ENCODE peak calls at places on chromosomes 11 and 22, in five cellular contexts. Y is vagina, A is thyroid gland, M is body of pancreas, L is prostate gland. U is an unnamed sample.

GRCh38 chr22:45717787-45718186 is 46.2 kb downstream of the ATXN10 start:
- DNase-seq in Y (no peak), L (no peak), M (no peak), A (no peak), U (no peak)

GRCh38 chr22:46678785-46679700 is 58.9 kb downstream of the GRAMD4 start:
- DNase-seq in M (no peak), Y (no peak), A (no peak), L (no peak), U (no peak)

GRCh38 chr11:34512810-34513673 is 552 bp downstream of the ELF5 start:
- DNase-seq in Y (no peak), M (peak), A (peak), L (peak), U (peak)

GRCh38 chr11:32154275-32154674 is 63.4 kb downstream of the RCN1 start:
- DNase-seq in L (no peak), Y (no peak), M (no peak), A (no peak), U (no peak)

GRCh38 chr11:68338041-68338800 is 25.8 kb downstream of the LRP5 start:
- DNase-seq in L (no peak), M (no peak), A (no peak), Y (no peak), U (no peak)

GRCh38 chr22:46043816-46044717 is 67.1 kb upstream of the WNT7B start:
- DNase-seq in M (peak), L (peak), A (no peak), Y (no peak), U (no peak)

GRCh38 chr11:115581871-115582639 is 77.8 kb upstream of the CADM1 start:
- DNase-seq in M (no peak), L (no peak), A (peak), Y (no peak), U (no peak)

GRCh38 chr11:121456816-121457431 is 4.2 kb upstream of the SORL1-AS1 start:
- DNase-seq in M (no peak), A (peak), L (no peak), Y (no peak), U (no peak)

GRCh38 chr22:39129746-39130145 is 22.7 kb downstream of the CBX7 start:
- DNase-seq in M (no peak), Y (no peak), L (no peak), A (no peak), U (no peak)

GRCh38 chr11:111378773-111379499 is at the start of gene POU2AF1:
- DNase-seq in A (peak), L (no peak), Y (no peak), M (no peak), U (no peak)

GRCh38 chr22:40509401-40510134 is 127.0 kb downstream of the MRTFA start:
- DNase-seq in L (no peak), Y (no peak), A (peak), M (peak), U (no peak)

GRCh38 chr11:74671520-74672196 is 59.6 kb downstream of the CHRDL2 start:
- DNase-seq in M (no peak), A (no peak), Y (no peak), L (no peak), U (no peak)

GRCh38 chr11:76589945-76590630 is 80.5 kb downstream of the LRRC32 start:
- DNase-seq in A (no peak), M (no peak), Y (no peak), L (no peak), U (no peak)

GRCh38 chr11:76769071-76769560 is 14.0 kb upstream of the TSKU start:
- DNase-seq in Y (no peak), M (no peak), A (peak), L (no peak), U (no peak)

GRCh38 chr11:45187375-45187774 is 40.9 kb downstream of the PRDM11 start:
- DNase-seq in M (no peak), L (no peak), Y (no peak), A (no peak), U (no peak)

GRCh38 chr11:79417069-79417920 is 23.5 kb downstream of the TENM4 start:
- DNase-seq in A (no peak), M (no peak), L (no peak), Y (no peak), U (no peak)

GRCh38 chr11:44658451-44658850 is 68.3 kb upstream of the TSPAN18 start:
- DNase-seq in M (no peak), L (no peak), Y (no peak), A (no peak), U (no peak)

GRCh38 chr22:21074092-21074715 is 28.5 kb downstream of the LRRC74B start:
- DNase-seq in L (no peak), A (no peak), M (no peak), Y (no peak), U (peak)

GRCh38 chr22:36797988-36798670 is 18.7 kb downstream of the PVALB start:
- DNase-seq in Y (no peak), A (no peak), M (no peak), L (no peak), U (no peak)

GRCh38 chr22:35299717-35300497 is at the start of gene TOM1:
- DNase-seq in A (peak), Y (no peak), L (peak), M (peak), U (peak)
- TF ChIP-seq POLR2A in A (peak), Y (peak), L (peak), M (peak), U (peak)

GRCh38 chr22:29190915-29191314 is 14.8 kb upstream of the EMID1 start:
- DNase-seq in M (no peak), L (no peak), A (no peak), Y (no peak), U (no peak)
- TF ChIP-seq POLR2A in M (no peak), L (no peak), A (no peak), Y (no peak), U (no peak)

DNA sequence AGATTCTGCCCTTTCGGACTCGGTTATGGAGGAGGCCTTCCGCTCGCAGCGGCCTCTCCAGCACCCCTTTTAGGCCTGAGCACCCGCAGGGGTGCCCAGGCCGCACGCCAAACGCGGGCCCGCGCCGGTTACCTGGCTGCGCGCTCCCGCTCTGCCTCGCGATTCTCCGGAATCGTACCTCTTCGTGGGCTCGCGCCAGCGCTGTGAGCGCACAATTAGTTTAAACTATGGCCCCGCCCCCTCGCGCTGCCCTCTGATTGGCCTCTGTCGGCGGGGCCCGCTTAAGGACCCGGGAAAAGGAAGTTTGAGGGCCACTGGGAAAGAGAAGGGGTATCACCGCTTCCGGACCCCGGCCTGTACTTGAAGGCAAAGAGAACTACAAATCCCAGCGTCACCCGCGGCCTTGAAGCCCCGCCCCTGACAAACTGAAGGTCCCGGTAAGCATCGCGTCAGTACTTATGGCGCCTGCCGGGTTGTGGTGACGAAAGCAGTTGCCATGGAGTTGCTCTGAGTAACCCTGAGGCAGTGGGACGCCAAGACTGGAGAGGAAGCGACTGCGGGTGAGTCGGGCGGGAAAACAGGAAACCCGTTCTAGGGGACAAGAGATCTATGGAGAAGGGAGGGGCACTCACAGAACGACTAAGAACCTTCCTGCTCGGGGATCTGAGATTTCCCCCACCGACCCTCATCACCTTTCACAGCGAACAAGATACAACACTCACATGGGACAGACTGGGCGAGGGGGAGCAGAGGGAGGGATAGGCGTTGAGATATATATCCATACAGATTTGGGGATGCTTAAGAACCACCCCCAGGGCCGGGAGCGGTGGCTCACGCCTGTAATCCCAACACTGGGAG is at the start of the genes LRRC51 and NUMA1:
- DNase-seq in A (peak), M (peak), Y (peak), L (peak), U (peak)
- TF ChIP-seq POLR2A in A (peak), M (no peak), Y (no peak), L (peak), U (peak)

GRCh38 chr11:207213-208176 is at the start of the genes BET1L and RIC8A:
- DNase-seq in Y (no peak), L (peak), M (peak), A (peak), U (peak)

GRCh38 chr11:209275-210121 is 2.0 kb downstream of the RIC8A start:
- DNase-seq in Y (no peak), M (peak), A (no peak), L (no peak), U (no peak)

GRCh38 chr11:208917-209260 is 1.4 kb downstream of the RIC8A start:
- DNase-seq in A (no peak), L (no peak), Y (no peak), M (no peak), U (no peak)

GRCh38 chr11:206516-207212 is 535 bp downstream of the BET1L start:
- DNase-seq in M (peak), Y (no peak), L (no peak), A (peak), U (no peak)

DNA sequence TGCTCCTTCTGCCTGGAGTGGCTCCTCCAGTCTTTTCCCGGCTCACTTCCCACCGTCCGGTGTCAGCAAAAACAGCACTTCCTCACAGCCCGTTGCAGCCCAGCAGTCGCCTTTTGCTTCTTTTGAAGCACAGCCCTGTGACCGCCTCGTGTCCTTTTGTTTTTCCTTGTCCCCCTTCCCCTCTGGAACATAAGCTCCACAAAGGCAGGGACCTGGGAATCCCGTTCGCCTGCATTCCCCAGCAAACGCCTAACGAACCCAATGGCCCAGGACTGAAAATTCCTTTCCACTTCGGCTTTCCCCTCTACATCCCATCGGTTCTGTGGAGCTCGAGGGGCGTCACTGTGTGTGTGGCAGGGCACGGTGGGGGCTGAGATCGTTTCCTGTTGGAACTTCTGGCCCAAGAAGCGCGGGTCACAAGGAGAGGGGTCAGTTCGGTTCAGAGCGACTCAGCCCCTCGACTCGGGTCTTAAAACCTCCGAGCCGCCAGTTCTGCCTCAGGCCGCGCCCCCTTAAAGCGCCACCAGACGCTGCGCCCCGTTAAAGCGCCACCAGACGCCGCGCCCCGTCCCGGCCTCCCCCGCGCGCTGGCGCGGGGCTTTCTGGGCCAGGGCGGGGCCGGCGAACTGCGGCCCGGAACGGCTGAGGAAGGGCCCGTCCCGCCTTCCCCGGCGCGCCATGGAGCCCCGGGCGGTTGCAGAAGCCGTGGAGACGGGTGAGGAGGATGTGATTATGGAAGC is 839 bp downstream of the RIC8A start:
- DNase-seq in M (peak), L (peak), Y (no peak), A (peak), U (peak)
- TF ChIP-seq POLR2A in M (peak), L (peak), Y (no peak), A (peak), U (peak)

GRCh38 chr11:65434057-65434666 is 11.6 kb downstream of the NEAT1 start:
- DNase-seq in A (no peak), Y (no peak), L (peak), M (no peak), U (no peak)

GRCh38 chr11:65435330-65435931 is 12.8 kb downstream of the NEAT1 start:
- DNase-seq in A (no peak), L (peak), M (no peak), Y (no peak), U (no peak)

GRCh38 chr11:65433657-65434056 is 11.1 kb downstream of the NEAT1 start:
- DNase-seq in A (no peak), Y (no peak), M (no peak), L (no peak), U (no peak)

GRCh38 chr11:65435981-65436411 is 13.4 kb downstream of the NEAT1 start:
- DNase-seq in A (peak), Y (no peak), M (peak), L (peak), U (no peak)

DNA sequence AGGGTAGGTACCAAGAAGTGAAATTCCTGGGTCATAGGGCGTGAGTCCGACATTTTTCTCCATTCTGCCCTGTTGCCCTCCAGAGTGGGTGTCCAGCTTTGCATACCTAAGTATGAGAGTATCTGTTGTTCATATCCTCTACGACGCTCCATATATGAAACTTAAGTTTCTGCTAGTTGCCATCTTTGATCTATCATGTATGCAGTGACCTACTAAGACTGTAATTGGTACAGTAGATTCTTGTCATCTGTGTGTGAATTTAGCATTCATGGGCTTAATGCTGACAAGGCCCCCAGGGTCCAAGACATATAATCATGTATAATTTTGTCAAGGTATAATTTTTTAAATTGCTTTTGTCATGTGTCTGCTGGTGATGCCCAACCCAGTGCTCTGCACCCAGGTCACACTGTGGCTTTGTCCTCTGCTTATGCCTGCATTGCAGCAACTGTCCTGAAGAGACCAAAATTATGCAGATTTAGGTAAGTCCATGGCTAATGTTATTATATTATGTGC is 12.1 kb downstream of the NEAT1 start:
- DNase-seq in A (no peak), M (no peak), L (no peak), Y (no peak), U (no peak)
- TF ChIP-seq POLR2A in A (no peak), M (no peak), L (peak), Y (no peak), U (no peak)